ENCODE peak calls at places on chromosomes 16 and 17, in four cellular contexts. One of them, this sample, is unnamed.

GRCh38 chr17:78252701-78253635 is 21.5 kb downstream of the TMEM235 start:
- DNase-seq in osteoblast: peak
- DNase-seq in MM.1S: peak
- DNase-seq in A549: no peak
- DNase-seq in this sample: no peak

GRCh38 chr17:15507896-15508295 is 40.5 kb upstream of the CDRT4 start:
- DNase-seq in A549: no peak
- DNase-seq in MM.1S: no peak
- DNase-seq in osteoblast: no peak
- DNase-seq in this sample: no peak

GRCh38 chr16:52446076-52446475 is 100.9 kb downstream of the TOX3 start:
- DNase-seq in MM.1S: no peak
- DNase-seq in A549: no peak
- DNase-seq in osteoblast: no peak
- DNase-seq in this sample: no peak

GRCh38 chr16:19165101-19165500 is 2.9 kb upstream of the SYT17 start:
- DNase-seq in MM.1S: no peak
- DNase-seq in A549: peak
- DNase-seq in osteoblast: no peak
- DNase-seq in this sample: no peak

GRCh38 chr17:42581744-42582270 is 4.3 kb upstream of the PSMC3IP start:
- DNase-seq in A549: no peak
- DNase-seq in osteoblast: no peak
- DNase-seq in MM.1S: no peak
- DNase-seq in this sample: no peak

GRCh38 chr16:24700549-24701392 is 28.7 kb upstream of the TNRC6A start:
- DNase-seq in osteoblast: peak
- DNase-seq in MM.1S: no peak
- DNase-seq in A549: peak
- DNase-seq in this sample: peak

GRCh38 chr16:73997340-73997711 is 299.3 kb upstream of the PSMD7 start:
- DNase-seq in osteoblast: no peak
- DNase-seq in MM.1S: no peak
- DNase-seq in A549: no peak
- DNase-seq in this sample: no peak

GRCh38 chr16:55380485-55380884 is 56.5 kb downstream of the IRX6 start:
- DNase-seq in A549: no peak
- DNase-seq in osteoblast: no peak
- DNase-seq in MM.1S: no peak
- DNase-seq in this sample: no peak

GRCh38 chr17:27804113-27804512 is 3.8 kb upstream of the NOS2 start:
- DNase-seq in MM.1S: no peak
- DNase-seq in A549: no peak
- DNase-seq in osteoblast: no peak
- DNase-seq in this sample: no peak

GRCh38 chr16:85005278-85006069 is 5.9 kb downstream of the ZDHHC7 start:
- DNase-seq in A549: no peak
- DNase-seq in MM.1S: no peak
- DNase-seq in osteoblast: no peak
- DNase-seq in this sample: no peak

GRCh38 chr16:66970775-66971725 is 10.0 kb downstream of the CES3 start:
- DNase-seq in A549: peak
- DNase-seq in osteoblast: peak
- DNase-seq in MM.1S: no peak
- DNase-seq in this sample: no peak

GRCh38 chr16:11015607-11016006 is 71.2 kb downstream of the CLEC16A start:
- DNase-seq in osteoblast: no peak
- DNase-seq in A549: no peak
- DNase-seq in MM.1S: no peak
- DNase-seq in this sample: no peak

GRCh38 chr16:87790278-87791023 is 24.7 kb upstream of the KLHDC4 start:
- DNase-seq in osteoblast: peak
- DNase-seq in A549: peak
- DNase-seq in MM.1S: no peak
- DNase-seq in this sample: no peak

GRCh38 chr17:40099627-40100418 is 566 bp downstream of the NR1D1 start:
- DNase-seq in MM.1S: peak
- DNase-seq in osteoblast: peak
- DNase-seq in A549: no peak
- DNase-seq in this sample: no peak

GRCh38 chr17:45311762-45312476 is 4.9 kb downstream of the MAP3K14 start:
- DNase-seq in osteoblast: peak
- DNase-seq in A549: peak
- DNase-seq in MM.1S: peak
- DNase-seq in this sample: no peak

GRCh38 chr16:46812781-46813555 is 18.0 kb downstream of the C16orf87 start:
- DNase-seq in A549: no peak
- DNase-seq in osteoblast: no peak
- DNase-seq in MM.1S: no peak
- DNase-seq in this sample: no peak

GRCh38 chr16:71367243-71367976 is 8.9 kb downstream of the CALB2 start:
- DNase-seq in osteoblast: peak
- DNase-seq in A549: peak
- DNase-seq in MM.1S: peak
- DNase-seq in this sample: no peak

GRCh38 chr17:62693616-62694415 is 66.3 kb downstream of the MRC2 start:
- DNase-seq in A549: no peak
- DNase-seq in osteoblast: peak
- DNase-seq in MM.1S: no peak
- DNase-seq in this sample: no peak

GRCh38 chr16:14109782-14110727 is 38.9 kb downstream of the MRTFB start:
- DNase-seq in MM.1S: no peak
- DNase-seq in osteoblast: peak
- DNase-seq in A549: no peak
- DNase-seq in this sample: no peak

GRCh38 chr17:39634384-39634871 is 2.5 kb upstream of the STARD3 start:
- DNase-seq in osteoblast: peak
- DNase-seq in MM.1S: peak
- DNase-seq in A549: peak
- DNase-seq in this sample: no peak

GRCh38 chr16:72939247-72939646 is 108.7 kb downstream of the ZFHX3 start:
- DNase-seq in MM.1S: no peak
- DNase-seq in A549: peak
- DNase-seq in osteoblast: no peak
- DNase-seq in this sample: peak

GRCh38 chr17:17151962-17152361 is 54.2 kb downstream of the PLD6 start:
- DNase-seq in MM.1S: no peak
- DNase-seq in A549: peak
- DNase-seq in osteoblast: peak
- DNase-seq in this sample: peak

GRCh38 chr16:18841833-18842525 is 40.6 kb upstream of the ARL6IP1 start:
- DNase-seq in osteoblast: no peak
- DNase-seq in A549: no peak
- DNase-seq in MM.1S: no peak
- DNase-seq in this sample: no peak

GRCh38 chr16:75317101-75317522 is 65.7 kb upstream of the BCAR1 start:
- DNase-seq in A549: no peak
- DNase-seq in osteoblast: no peak
- DNase-seq in MM.1S: no peak
- DNase-seq in this sample: no peak

GRCh38 chr17:46783031-46783593 is 35.4 kb downstream of the WNT3 start:
- DNase-seq in MM.1S: no peak
- DNase-seq in A549: no peak
- DNase-seq in osteoblast: no peak
- DNase-seq in this sample: no peak

GRCh38 chr16:9366048-9366969 is 274.9 kb downstream of the HAPSTR1 start:
- DNase-seq in MM.1S: no peak
- DNase-seq in osteoblast: no peak
- DNase-seq in A549: no peak
- DNase-seq in this sample: no peak

GRCh38 chr17:77875051-77875780 is 83.3 kb upstream of the TNRC6C start:
- DNase-seq in osteoblast: peak
- DNase-seq in MM.1S: no peak
- DNase-seq in A549: no peak
- DNase-seq in this sample: no peak

GRCh38 chr17:21511368-21512195 is 135.4 kb downstream of the KCNJ12 start:
- DNase-seq in osteoblast: peak
- DNase-seq in MM.1S: peak
- DNase-seq in A549: peak
- DNase-seq in this sample: peak

GRCh38 chr16:68592466-68593337 is 52.4 kb upstream of the CDH3 start:
- DNase-seq in A549: peak
- DNase-seq in osteoblast: no peak
- DNase-seq in MM.1S: no peak
- DNase-seq in this sample: no peak

GRCh38 chr17:71792966-71793365 is 327.9 kb upstream of the SOX9 start:
- DNase-seq in A549: no peak
- DNase-seq in MM.1S: no peak
- DNase-seq in osteoblast: peak
- DNase-seq in this sample: no peak

GRCh38 chr16:82629441-82630027 is 2.8 kb downstream of the CDH13 start:
- DNase-seq in A549: no peak
- DNase-seq in osteoblast: peak
- DNase-seq in MM.1S: no peak
- DNase-seq in this sample: no peak

GRCh38 chr17:77649717-77650211 is 308.7 kb upstream of the TNRC6C start:
- DNase-seq in A549: peak
- DNase-seq in MM.1S: no peak
- DNase-seq in osteoblast: peak
- DNase-seq in this sample: peak

GRCh38 chr17:36593651-36594316 is 2.1 kb downstream of the DHRS11 start:
- DNase-seq in A549: no peak
- DNase-seq in osteoblast: no peak
- DNase-seq in MM.1S: no peak
- DNase-seq in this sample: no peak

DNA sequence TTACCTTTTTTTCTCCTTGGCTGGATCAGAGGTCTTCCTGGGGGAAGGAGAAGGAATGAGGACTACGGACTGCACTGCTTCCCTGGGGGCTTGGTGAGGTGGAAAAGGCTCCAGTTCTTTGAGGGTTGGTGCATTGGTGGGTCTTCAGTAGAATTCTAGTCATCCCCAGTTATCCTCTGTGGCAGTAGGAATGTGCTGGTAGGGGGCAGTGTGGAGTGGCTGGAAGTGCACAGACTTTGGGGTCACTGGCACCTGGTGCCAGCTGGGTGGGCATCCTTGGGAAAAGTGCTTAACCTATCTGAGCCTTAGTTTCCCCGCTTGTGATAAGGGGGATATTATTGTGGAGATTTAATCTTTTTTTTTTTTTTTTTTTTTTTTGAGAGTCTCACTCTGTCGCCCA is 6.3 kb downstream of the TAC4 start:
- DNase-seq in MM.1S: no peak
- DNase-seq in osteoblast: peak
- DNase-seq in A549: no peak
- DNase-seq in this sample: no peak
- TF ChIP-seq CTCF in MM.1S: no peak
- TF ChIP-seq CTCF in osteoblast: peak
- TF ChIP-seq CTCF in A549: no peak
- TF ChIP-seq CTCF in this sample: no peak

GRCh38 chr17:35568561-35568960 is 7.9 kb upstream of the SLFN14 start:
- DNase-seq in osteoblast: peak
- DNase-seq in A549: peak
- DNase-seq in MM.1S: no peak
- DNase-seq in this sample: no peak
- TF ChIP-seq CTCF in osteoblast: no peak
- TF ChIP-seq CTCF in A549: no peak
- TF ChIP-seq CTCF in MM.1S: no peak
- TF ChIP-seq CTCF in this sample: no peak

DNA sequence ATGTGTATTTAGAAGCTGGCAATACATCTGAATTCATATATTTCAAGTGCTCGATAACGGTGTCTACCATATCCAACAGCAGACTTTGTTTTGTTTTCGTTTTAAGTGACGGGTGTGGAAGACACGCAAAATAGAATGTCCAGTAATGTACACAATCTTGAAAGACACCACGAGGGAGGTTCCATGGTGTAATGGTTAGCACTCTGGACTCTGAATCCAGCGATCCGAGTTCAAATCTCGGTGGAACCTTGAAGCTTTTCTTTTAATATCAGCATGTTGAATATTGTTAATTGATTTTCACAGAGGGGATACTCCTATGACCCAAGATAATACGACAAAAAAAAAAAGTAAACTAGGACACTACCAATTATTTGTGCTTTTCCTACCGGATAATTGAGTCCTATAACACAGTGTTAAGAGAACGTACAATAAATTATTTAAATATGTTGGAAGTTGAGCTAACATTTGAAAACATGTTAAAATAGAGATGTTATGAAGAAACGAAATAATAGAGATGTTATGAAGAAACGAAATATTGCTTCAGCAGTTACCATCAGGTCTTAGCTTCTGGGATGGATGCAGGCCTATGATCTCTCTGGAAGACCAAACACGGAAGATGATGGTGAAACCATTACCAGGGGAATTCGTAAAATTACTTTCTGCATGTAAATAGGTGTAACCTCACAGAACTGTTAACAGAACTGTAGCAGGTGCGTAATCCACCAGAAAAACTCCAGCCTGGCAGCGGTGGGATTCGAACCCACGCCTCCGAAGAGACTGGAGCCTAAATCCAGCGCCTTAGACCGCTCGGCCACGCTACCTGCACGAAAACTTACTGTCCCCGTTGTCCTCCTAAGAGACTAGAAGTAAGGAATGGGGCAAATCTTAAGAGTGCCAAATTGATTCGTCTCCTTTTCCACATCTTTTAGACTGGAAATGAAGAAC is 1.5 kb upstream of the ALOXE3 start:
- DNase-seq in osteoblast: peak
- DNase-seq in MM.1S: peak
- DNase-seq in A549: peak
- DNase-seq in this sample: peak
- TF ChIP-seq CTCF in osteoblast: no peak
- TF ChIP-seq CTCF in MM.1S: no peak
- TF ChIP-seq CTCF in A549: peak
- TF ChIP-seq CTCF in this sample: no peak

GRCh38 chr16:50067290-50067853 is 1.6 kb downstream of the HEATR3 start:
- DNase-seq in osteoblast: peak
- DNase-seq in MM.1S: peak
- DNase-seq in A549: peak
- DNase-seq in this sample: no peak
- TF ChIP-seq CTCF in osteoblast: peak
- TF ChIP-seq CTCF in MM.1S: peak
- TF ChIP-seq CTCF in A549: peak
- TF ChIP-seq CTCF in this sample: no peak

GRCh38 chr17:2595200-2595599 is 1.7 kb downstream of the PAFAH1B1 start:
- DNase-seq in osteoblast: peak
- DNase-seq in MM.1S: no peak
- DNase-seq in A549: no peak
- DNase-seq in this sample: no peak

GRCh38 chr17:2593846-2594656 is 597 bp downstream of the PAFAH1B1 start:
- DNase-seq in osteoblast: peak
- DNase-seq in A549: peak
- DNase-seq in MM.1S: peak
- DNase-seq in this sample: peak

GRCh38 chr17:2592974-2593845 is at the start of gene PAFAH1B1:
- DNase-seq in A549: peak
- DNase-seq in osteoblast: peak
- DNase-seq in MM.1S: peak
- DNase-seq in this sample: peak

GRCh38 chr17:2594657-2595085 is 1.2 kb downstream of the PAFAH1B1 start:
- DNase-seq in A549: peak
- DNase-seq in osteoblast: peak
- DNase-seq in MM.1S: no peak
- DNase-seq in this sample: no peak

GRCh38 chr17:2591040-2591640 is 2.3 kb upstream of the PAFAH1B1 start:
- DNase-seq in A549: no peak
- DNase-seq in osteoblast: no peak
- DNase-seq in MM.1S: no peak
- DNase-seq in this sample: no peak
- TF ChIP-seq CTCF in A549: no peak
- TF ChIP-seq CTCF in osteoblast: no peak
- TF ChIP-seq CTCF in MM.1S: no peak
- TF ChIP-seq CTCF in this sample: no peak